ENCODE peak calls at places on chromosomes 13 and 19, in ten cellular contexts. E is left ventricle myocardium inferior; K is fibroblast of villous mesenchyme; O is NCI-H1694 treated with DMSO at 0.1 percent for 48 hours; I is astrocyte of the spinal cord; L is C1 segment of cervical spinal cord; R is HAP-1; C is activated CD4-positive, alpha-beta T cell treated with anti-CD3 and anti-CD28 coated beads, Interleukin-2, amount 50 U/mL, for 1 hour; Z is Daoy; N is stimulated activated CD4-positive, alpha-beta T cell treated with anti-CD3 and anti-CD28 coated beads, Interleukin-15, amount 100 ng/mL, for 1 hour. P is an unnamed sample.

GRCh38 chr13:104011505-104012270 is 945.5 kb upstream of the SLC10A2 start:
- DNase-seq in E (no peak), I (peak), N (no peak), Z (no peak), K (peak), O (no peak), C (no peak), R (no peak), L (no peak), P (no peak)

GRCh38 chr13:91482427-91482826 is 84.0 kb downstream of the GPC5 start:
- DNase-seq in C (no peak), K (no peak), Z (peak), E (no peak), I (peak), O (no peak), R (no peak), L (no peak), N (no peak), P (no peak)

GRCh38 chr19:1466018-1466460 is 13.0 kb downstream of the C19orf25 start:
- DNase-seq in N (no peak), C (no peak), E (no peak), K (no peak), L (no peak), R (no peak), I (no peak), O (no peak), Z (no peak), P (no peak)

GRCh38 chr13:30257433-30258099 is 49.8 kb downstream of the KATNAL1 start:
- DNase-seq in R (no peak), E (no peak), Z (no peak), N (no peak), I (peak), L (peak), K (peak), O (no peak), C (no peak), P (no peak)

GRCh38 chr19:1449467-1450442 is at the start of gene APC2:
- DNase-seq in E (no peak), C (no peak), K (no peak), I (peak), L (peak), N (no peak), O (peak), R (no peak), Z (peak), P (no peak)

GRCh38 chr19:372306-372890 is 27.8 kb upstream of the MIER2 start:
- DNase-seq in E (peak), L (no peak), K (peak), I (peak), Z (peak), N (no peak), O (peak), C (no peak), R (no peak), P (peak)

GRCh38 chr13:51499841-51500240 is 47.0 kb upstream of the INTS6 start:
- DNase-seq in N (no peak), Z (no peak), O (no peak), R (no peak), C (no peak), L (no peak), E (no peak), K (no peak), I (no peak), P (no peak)

GRCh38 chr13:107373551-107373950 is 805.6 kb upstream of the ARGLU1 start:
- DNase-seq in C (no peak), Z (peak), R (peak), I (peak), K (peak), E (no peak), N (no peak), O (peak), L (no peak), P (peak)

GRCh38 chr13:31950121-31950810 is 81.3 kb upstream of the FRY start:
- DNase-seq in K (no peak), O (no peak), L (no peak), N (no peak), E (no peak), C (no peak), I (no peak), R (no peak), Z (no peak), P (no peak)

GRCh38 chr19:8373867-8374813 is 10.2 kb downstream of the ANGPTL4 start:
- DNase-seq in Z (no peak), K (no peak), R (no peak), L (peak), O (no peak), E (no peak), C (no peak), I (peak), N (no peak), P (no peak)

GRCh38 chr13:39263033-39263432 is 224.8 kb downstream of the NHLRC3 start:
- DNase-seq in O (peak), E (no peak), R (peak), N (no peak), K (peak), Z (peak), I (peak), L (peak), C (peak), P (peak)

GRCh38 chr19:7115721-7116120 is 46.2 kb downstream of the ZNF557 start:
- DNase-seq in E (no peak), I (no peak), C (no peak), Z (no peak), R (no peak), O (no peak), N (no peak), K (no peak), L (peak), P (no peak)

GRCh38 chr19:7698583-7698982 is 3.3 kb downstream of the FCER2 start:
- DNase-seq in I (no peak), E (no peak), L (no peak), Z (no peak), C (no peak), N (no peak), R (no peak), K (no peak), O (no peak), P (no peak)

GRCh38 chr19:44232867-44233266 is 20.5 kb downstream of the ZNF227 start:
- DNase-seq in C (no peak), N (no peak), E (no peak), Z (no peak), R (no peak), O (no peak), I (no peak), L (no peak), K (no peak), P (no peak)

GRCh38 chr13:44068737-44069136 is 189.0 kb downstream of the LACC1 start:
- DNase-seq in C (no peak), L (no peak), Z (peak), I (peak), N (no peak), E (no peak), R (no peak), K (peak), O (no peak), P (peak)

GRCh38 chr13:45299194-45299593 is 41.8 kb downstream of the TPT1 start:
- DNase-seq in C (no peak), R (no peak), L (no peak), K (no peak), O (no peak), Z (peak), N (no peak), I (peak), E (no peak), P (peak)

GRCh38 chr19:20660473-20660872 is 898 bp downstream of the ZNF626 start:
- DNase-seq in C (no peak), E (no peak), L (no peak), Z (no peak), N (no peak), I (no peak), R (no peak), O (no peak), K (no peak), P (peak)

GRCh38 chr19:35569281-35569781 is 5.9 kb upstream of the ATP4A start:
- DNase-seq in O (no peak), Z (no peak), E (no peak), N (no peak), K (no peak), L (no peak), C (no peak), I (no peak), R (no peak), P (no peak)

GRCh38 chr13:24050796-24051715 is 109.5 kb upstream of the SPATA13 start:
- DNase-seq in K (no peak), N (no peak), Z (no peak), O (no peak), L (no peak), C (no peak), E (no peak), I (no peak), R (no peak), P (no peak)

GRCh38 chr13:105370011-105370645 is 1165.3 kb downstream of the EFNB2 start:
- DNase-seq in K (no peak), R (no peak), C (no peak), O (no peak), E (no peak), I (no peak), N (no peak), Z (no peak), L (no peak), P (peak)

GRCh38 chr19:35251456-35251855 is 2.7 kb downstream of the LSR start:
- DNase-seq in C (no peak), E (no peak), I (no peak), N (no peak), L (no peak), R (no peak), Z (no peak), O (no peak), K (no peak), P (no peak)

P was measured in fibroblast of pulmonary artery.